ENCODE peak calls at places on chromosomes 13 and 19, in six cellular contexts. I is IMR-90, Q is tibial nerve, D is ovary, X is adrenal gland, S is body of pancreas. B is an unnamed sample.

GRCh38 chr13:109431217-109431616 is 355.2 kb downstream of the IRS2 start:
- DNase-seq in I (no peak), S (no peak), Q (no peak), X (no peak), D (no peak), B (no peak)

GRCh38 chr13:80116107-80116506 is 224.8 kb downstream of the SPRY2 start:
- DNase-seq in Q (no peak), S (no peak), D (no peak), I (peak; percentile 88), X (no peak), B (no peak)

GRCh38 chr13:50643055-50643454 is 200.4 kb downstream of the DLEU7 start:
- DNase-seq in Q (no peak), S (no peak), I (no peak), X (no peak), D (no peak), B (no peak)

GRCh38 chr13:57933606-57934005 is 302.1 kb downstream of the PCDH17 start:
- DNase-seq in Q (no peak), D (no peak), I (no peak), S (no peak), X (no peak), B (no peak)

GRCh38 chr13:108266316-108266936 is 3.1 kb upstream of the TNFSF13B start:
- DNase-seq in S (no peak), X (no peak), I (no peak), Q (no peak), D (no peak), B (no peak)

GRCh38 chr19:29193116-29193515 is 19.8 kb downstream of the UQCRFS1 start:
- DNase-seq in S (no peak), Q (no peak), I (no peak), D (no peak), X (no peak), B (no peak)

GRCh38 chr13:99339736-99340392 is 32.7 kb upstream of the GPR183 start:
- DNase-seq in D (no peak), X (no peak), I (peak; percentile 72), Q (no peak), S (peak; percentile 32), B (no peak)

GRCh38 chr19:4534836-4535658 is at the start of gene PLIN5:
- DNase-seq in D (peak; percentile 95), S (peak; percentile 96), I (peak; percentile 26), X (peak; percentile 94), Q (no peak), B (peak; percentile 98)

GRCh38 chr13:114049026-114049425 is 75.2 kb upstream of the C13orf46 start:
- DNase-seq in D (no peak), S (no peak), Q (no peak), X (no peak), I (no peak), B (no peak)

GRCh38 chr19:42441047-42441440 is 1.7 kb downstream of the CXCL17 start:
- DNase-seq in Q (no peak), X (no peak), D (no peak), S (no peak), I (no peak), B (no peak)

GRCh38 chr13:40352385-40352778 is 314.1 kb downstream of the FOXO1 start:
- DNase-seq in X (peak; percentile 65), D (no peak), S (peak; percentile 60), Q (peak; percentile 28), I (no peak), B (peak; percentile 73)

GRCh38 chr13:33639640-33640080 is 178.3 kb upstream of the RFC3 start:
- DNase-seq in I (no peak), S (no peak), Q (no peak), D (no peak), X (no peak), B (no peak)

GRCh38 chr13:70613295-70613694 is 505.0 kb upstream of the KLHL1 start:
- DNase-seq in X (no peak), Q (no peak), D (no peak), I (no peak), S (no peak), B (no peak)

GRCh38 chr13:48412881-48413351 is at the start of gene LPAR6:
- DNase-seq in I (peak; percentile 73), X (no peak), S (peak; percentile 34), Q (no peak), D (peak; percentile 21), B (no peak)

GRCh38 chr13:49098771-49099512 is 121.2 kb upstream of the MLNR start:
- DNase-seq in D (no peak), X (no peak), S (no peak), Q (no peak), I (no peak), B (no peak)

GRCh38 chr19:979318-979741 is 4.8 kb upstream of the WDR18 start:
- DNase-seq in S (no peak), X (no peak), I (no peak), Q (no peak), D (no peak), B (no peak)

GRCh38 chr19:986083-986482 is 1.9 kb downstream of the WDR18 start:
- DNase-seq in S (no peak), X (no peak), Q (no peak), I (no peak), D (no peak), B (no peak)

GRCh38 chr19:984165-984967 is at the start of gene WDR18:
- DNase-seq in D (peak; percentile 94), I (peak; percentile 81), Q (peak; percentile 88), S (peak; percentile 93), X (peak; percentile 95), B (peak; percentile 95)

GRCh38 chr19:980133-980998 is 3.8 kb upstream of the WDR18 start:
- DNase-seq in I (no peak), D (no peak), Q (no peak), X (peak; percentile 45), S (peak; percentile 37), B (peak; percentile 80)

GRCh38 chr19:982567-983170 is 1.5 kb upstream of the WDR18 start:
- DNase-seq in Q (no peak), S (peak; percentile 65), X (peak; percentile 67), I (peak; percentile 31), D (peak; percentile 86), B (peak; percentile 75)
- H3K4me3 ChIP-seq in Q (peak overlapping the region; percentile 35), S (no peak overlapping the region), X (no peak overlapping the region), I (peak overlapping the region; percentile 59), D (peak overlapping the region; percentile 30), B (peak overlapping the region; percentile 39)

DNA sequence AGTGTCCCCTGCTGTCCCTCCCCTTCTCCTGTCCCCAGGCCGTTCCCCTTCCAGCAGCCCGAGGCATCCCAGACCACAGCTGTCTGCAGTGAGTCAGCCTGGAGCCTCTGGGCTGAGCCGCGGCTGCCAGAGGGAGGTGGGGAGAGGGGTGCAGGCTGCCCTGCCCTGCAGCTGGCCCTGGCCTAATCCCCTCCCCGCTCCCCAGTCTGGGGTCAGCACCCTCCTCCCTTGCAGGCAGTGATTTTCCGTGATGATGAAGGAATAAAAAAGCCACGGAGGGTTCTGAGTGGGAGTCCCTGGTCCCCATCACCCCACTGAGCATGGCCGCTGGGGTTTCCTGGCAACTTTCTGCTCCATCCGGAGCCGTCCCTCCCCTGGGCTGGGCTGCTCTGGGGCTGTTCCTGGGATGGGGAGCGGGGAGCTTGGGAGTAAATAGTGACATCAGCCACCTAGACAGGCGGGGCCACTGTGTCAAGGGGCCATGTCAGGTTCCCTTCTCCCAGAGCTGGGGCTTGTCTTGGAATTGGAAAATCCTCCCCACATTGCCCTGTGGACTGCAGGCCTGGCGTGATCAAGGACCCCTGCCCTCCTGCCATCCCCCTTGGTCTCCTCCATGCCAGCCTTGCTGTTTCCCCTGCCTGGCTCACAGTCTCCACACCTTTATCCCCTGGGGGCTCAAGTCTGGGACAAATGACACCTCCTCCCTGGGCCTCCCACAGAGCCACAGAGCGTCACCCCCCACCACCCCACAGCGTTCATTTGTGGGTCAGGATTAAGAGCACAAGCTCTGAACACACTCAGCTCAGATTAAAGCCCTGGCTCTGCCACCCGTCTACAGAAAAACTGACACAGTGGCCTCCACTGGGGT is 16.7 kb downstream of the SPC24 start:
- DNase-seq in Q (peak; percentile 60), X (peak; percentile 88), D (peak; percentile 80), I (peak; percentile 77), S (peak; percentile 51), B (no peak)
- TF ChIP-seq POLR2A in Q (no peak), X (peak; percentile 73), D (peak; percentile 9), I (no peak), S (no peak), B (no peak)

GRCh38 chr13:21427741-21428140 is 31.4 kb downstream of the ZDHHC20 start:
- DNase-seq in D (no peak), Q (no peak), X (no peak), I (no peak), S (no peak), B (no peak)

GRCh38 chr13:21426238-21426637 is 32.9 kb downstream of the ZDHHC20 start:
- DNase-seq in Q (no peak), X (no peak), S (no peak), I (no peak), D (no peak), B (no peak)

GRCh38 chr13:21434588-21434987 is 24.5 kb downstream of the ZDHHC20 start:
- DNase-seq in S (no peak), I (no peak), Q (no peak), X (no peak), D (no peak), B (no peak)

GRCh38 chr13:21429217-21429616 is 29.9 kb downstream of the ZDHHC20 start:
- DNase-seq in Q (no peak), I (no peak), S (no peak), X (no peak), D (no peak), B (no peak)
- H3K9me3 ChIP-seq in Q (peaks cover 26% of the 10 kb centered on the region), I (no peaks in the 10 kb centered on the region), S (no peaks in the 10 kb centered on the region), X (no peaks in the 10 kb centered on the region), D (no peaks in the 10 kb centered on the region), B (no peaks in the 10 kb centered on the region)

DNA sequence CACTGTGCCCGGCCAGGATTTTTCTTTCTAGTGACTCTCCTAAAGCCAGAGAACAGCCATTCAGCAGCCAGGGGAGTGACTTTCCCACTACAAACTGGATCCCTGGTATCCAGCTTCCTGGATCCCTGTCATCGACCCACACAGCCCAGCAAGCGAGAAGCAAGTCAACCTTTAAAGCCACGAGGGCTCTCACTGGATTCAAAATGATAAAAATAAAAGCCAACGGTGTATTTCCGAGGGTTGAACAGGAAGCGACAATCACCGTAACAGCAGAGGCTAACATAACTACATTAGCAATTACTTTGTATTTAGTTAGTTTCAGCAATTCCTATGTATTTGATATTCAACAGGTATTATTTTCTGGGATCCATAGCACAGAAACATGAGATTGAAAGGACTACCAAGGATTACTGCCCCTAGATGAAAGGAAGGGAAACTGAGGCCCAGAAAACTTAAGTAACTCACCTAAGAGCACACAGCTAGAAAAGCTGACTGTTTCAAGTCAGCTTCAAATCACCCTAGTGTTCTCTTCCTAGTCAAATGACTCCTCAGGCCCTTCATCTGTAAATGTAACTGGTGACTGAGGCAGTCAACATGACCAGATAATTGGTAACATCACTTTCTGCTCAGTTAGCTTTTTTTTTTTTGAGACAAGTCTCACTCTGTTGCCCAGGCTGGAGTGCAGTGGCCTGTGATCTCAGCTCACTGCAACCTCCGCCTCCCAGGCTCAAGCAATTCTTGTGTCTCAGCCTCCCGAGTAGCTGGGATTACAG is 2.7 kb downstream of the RFX1 start:
- DNase-seq in I (no peak), D (no peak), X (no peak), S (no peak), Q (no peak), B (no peak)
- H3K4me3 ChIP-seq in I (no peak overlapping the region), D (no peak overlapping the region), X (no peak overlapping the region), S (no peak overlapping the region), Q (no peak overlapping the region), B (no peak overlapping the region)

B was measured in right lobe of liver.